ENCODE peak calls at places on chromosomes 4 and X, in six cellular contexts. O, C, P, N, Y and A are unnamed samples.

GRCh38 chr4:89563431-89563830 is 255.8 kb upstream of the GPRIN3 start:
- DNase-seq in O (no peak), N (no peak), Y (no peak), C (no peak), P (no peak), A (no peak)

GRCh38 chrX:16788477-16788876 is 2.2 kb downstream of the TXLNG start:
- DNase-seq in O (no peak), P (no peak), Y (no peak), N (peak; percentile 48), C (peak; percentile 27), A (no peak)

GRCh38 chr4:76951333-76952033 is 1.9 kb downstream of the SEPTIN11 start:
- DNase-seq in C (no peak), Y (no peak), O (no peak), N (no peak), P (no peak), A (no peak)

GRCh38 chr4:139167774-139168444 is 9.1 kb downstream of the ELF2 start:
- DNase-seq in C (no peak), Y (no peak), P (peak; percentile 35), O (peak; percentile 62), N (no peak), A (no peak)

GRCh38 chr4:13543648-13544555 is at the start of gene NKX3-2:
- DNase-seq in O (no peak), Y (no peak), C (no peak), N (no peak), P (no peak), A (no peak)

GRCh38 chr4:52098618-52099017 is 47.5 kb downstream of the SPATA18 start:
- DNase-seq in N (no peak), O (no peak), C (no peak), P (no peak), Y (no peak), A (no peak)

GRCh38 chr4:82050806-82051205 is 323.0 kb downstream of the HNRNPD start:
- DNase-seq in P (no peak), C (no peak), N (no peak), Y (no peak), O (no peak), A (no peak)

GRCh38 chr4:6641971-6642320 is 1.5 kb downstream of the MRFAP1 start:
- DNase-seq in N (no peak), C (no peak), P (no peak), O (no peak), Y (no peak), A (peak; percentile 10)

GRCh38 chr4:6529021-6529420 is 46.0 kb upstream of the MAN2B2 start:
- DNase-seq in N (no peak), C (no peak), Y (no peak), O (no peak), P (no peak), A (no peak)

GRCh38 chr4:6342530-6343293 is 73.1 kb downstream of the WFS1 start:
- DNase-seq in N (peak; percentile 33), P (no peak), C (no peak), Y (no peak), O (peak; percentile 24), A (no peak)

GRCh38 chr4:174394915-174395314 is 111.2 kb downstream of the CEP44 start:
- DNase-seq in O (peak; percentile 53), N (no peak), P (no peak), C (no peak), Y (no peak), A (no peak)

GRCh38 chr4:80058740-80059139 is 14.3 kb downstream of the ANTXR2 start:
- DNase-seq in Y (no peak), N (no peak), P (no peak), C (no peak), O (no peak), A (no peak)

GRCh38 chr4:66574145-66574978 is 904.1 kb upstream of the EPHA5 start:
- DNase-seq in P (no peak), N (no peak), C (no peak), O (peak; percentile 70), Y (no peak), A (no peak)

GRCh38 chrX:15475021-15475420 is 18.1 kb downstream of the PIR start:
- DNase-seq in N (no peak), Y (no peak), P (no peak), C (no peak), O (no peak), A (no peak)

GRCh38 chrX:133580630-133581029 is 165.3 kb upstream of the GPC4 start:
- DNase-seq in N (no peak), C (no peak), P (no peak), O (no peak), Y (no peak), A (no peak)

GRCh38 chrX:48498374-48498809 is 10.4 kb upstream of the PORCN start:
- DNase-seq in N (peak; percentile 55), C (no peak), P (no peak), Y (no peak), O (no peak), A (no peak)

GRCh38 chr4:120922390-120923200 is at the start of gene PRDM5:
- DNase-seq in C (peak; percentile 81), Y (peak; percentile 59), O (peak; percentile 47), P (no peak), N (peak; percentile 61), A (peak; percentile 53)

GRCh38 chr4:106868381-106869035 is 167.6 kb downstream of the DKK2 start:
- DNase-seq in Y (no peak), C (no peak), P (peak; percentile 4), N (no peak), O (no peak), A (no peak)

GRCh38 chr4:106864231-106864630 is 171.9 kb downstream of the DKK2 start:
- DNase-seq in P (no peak), N (no peak), Y (peak; percentile 0), O (no peak), C (no peak), A (no peak)

GRCh38 chr4:106875340-106875739 is 160.8 kb downstream of the DKK2 start:
- DNase-seq in Y (no peak), O (peak; percentile 1), N (no peak), C (no peak), P (no peak), A (no peak)

GRCh38 chr4:106869551-106869950 is 166.6 kb downstream of the DKK2 start:
- DNase-seq in P (no peak), N (no peak), O (no peak), Y (no peak), C (no peak), A (no peak)
- H3K4me1 ChIP-seq in P (peaks cover 10% of the 10 kb centered on the region), N (no peaks in the 10 kb centered on the region), O (no peaks in the 10 kb centered on the region), Y (no peaks in the 10 kb centered on the region), C (no peaks in the 10 kb centered on the region), A (no peaks in the 10 kb centered on the region)

DNA sequence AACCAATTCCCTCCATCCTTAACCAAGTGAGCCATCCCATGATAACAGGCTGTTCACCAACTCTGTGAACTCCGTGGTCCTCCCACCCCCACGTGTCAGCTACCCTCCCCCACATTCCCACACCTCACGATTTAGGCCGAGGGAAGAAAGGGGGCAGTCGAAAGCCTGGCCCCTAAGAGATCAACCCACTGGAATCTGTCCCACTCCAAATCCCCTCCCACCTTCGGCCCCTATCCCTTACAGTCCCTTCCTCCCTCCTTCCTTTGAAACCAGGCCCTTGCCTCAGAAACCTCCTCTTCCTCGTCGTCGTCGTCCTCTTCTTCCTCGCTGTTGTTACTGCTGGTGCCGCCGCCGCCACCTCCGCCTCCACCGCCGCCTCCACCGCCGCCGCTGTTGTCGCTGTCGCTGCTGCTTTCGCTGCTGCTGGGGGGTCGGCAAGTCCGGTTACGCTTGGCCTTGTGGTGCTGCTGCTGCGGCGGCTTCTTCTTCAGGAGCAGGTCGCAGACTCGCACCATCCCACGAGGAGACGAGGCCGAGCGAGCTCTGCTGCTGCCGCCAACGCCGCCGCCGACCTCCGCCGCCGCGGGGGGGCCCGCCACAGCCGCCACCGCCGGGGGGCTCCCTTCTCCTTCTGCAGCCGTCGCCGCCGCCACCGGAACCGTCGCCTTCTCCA is 467 bp downstream of the ANKRD17 start:
- DNase-seq in P (no peak), Y (peak; percentile 20), C (peak; percentile 28), N (no peak), O (peak; percentile 19), A (no peak)
- TF ChIP-seq POLR2A in P (no peak), Y (no peak), C (no peak), N (no peak), O (no peak), A (no peak)

GRCh38 chr4:112859456-112860184 is 189.8 kb upstream of the ANK2 start:
- DNase-seq in C (no peak), Y (no peak), O (no peak), N (no peak), P (no peak), A (no peak)

GRCh38 chr4:112858751-112859150 is 190.7 kb upstream of the ANK2 start:
- DNase-seq in C (no peak), P (no peak), Y (no peak), O (no peak), N (no peak), A (no peak)

GRCh38 chr4:112854420-112854819 is 195.0 kb upstream of the ANK2 start:
- DNase-seq in N (no peak), Y (no peak), C (no peak), P (no peak), O (no peak), A (no peak)

GRCh38 chr4:112855058-112855457 is 194.4 kb upstream of the ANK2 start:
- DNase-seq in N (no peak), P (no peak), C (no peak), O (no peak), Y (no peak), A (no peak)

GRCh38 chr4:112857461-112857860 is 192.0 kb upstream of the ANK2 start:
- DNase-seq in N (no peak), O (peak; percentile 8), P (peak; percentile 48), Y (no peak), C (no peak), A (no peak)
- H3K27ac ChIP-seq in N (no peak overlapping the region), O (no peak overlapping the region), P (no peak overlapping the region), Y (no peak overlapping the region), C (no peak overlapping the region), A (peak overlapping the region; percentile 59)

GRCh38 chr4:4347585-4347984 is 39.3 kb upstream of the NSG1 start:
- DNase-seq in N (no peak), P (no peak), Y (no peak), C (no peak), O (no peak), A (no peak)

GRCh38 chr4:4343038-4343437 is 43.9 kb upstream of the NSG1 start:
- DNase-seq in N (no peak), Y (no peak), O (no peak), C (no peak), P (no peak), A (no peak)

GRCh38 chr4:4341861-4342650 is 44.8 kb upstream of the NSG1 start:
- DNase-seq in O (no peak), N (no peak), C (no peak), Y (no peak), P (no peak), A (no peak)

GRCh38 chr4:4349902-4350301 is 37.0 kb upstream of the NSG1 start:
- DNase-seq in P (no peak), O (no peak), Y (no peak), C (no peak), N (no peak), A (no peak)

DNA sequence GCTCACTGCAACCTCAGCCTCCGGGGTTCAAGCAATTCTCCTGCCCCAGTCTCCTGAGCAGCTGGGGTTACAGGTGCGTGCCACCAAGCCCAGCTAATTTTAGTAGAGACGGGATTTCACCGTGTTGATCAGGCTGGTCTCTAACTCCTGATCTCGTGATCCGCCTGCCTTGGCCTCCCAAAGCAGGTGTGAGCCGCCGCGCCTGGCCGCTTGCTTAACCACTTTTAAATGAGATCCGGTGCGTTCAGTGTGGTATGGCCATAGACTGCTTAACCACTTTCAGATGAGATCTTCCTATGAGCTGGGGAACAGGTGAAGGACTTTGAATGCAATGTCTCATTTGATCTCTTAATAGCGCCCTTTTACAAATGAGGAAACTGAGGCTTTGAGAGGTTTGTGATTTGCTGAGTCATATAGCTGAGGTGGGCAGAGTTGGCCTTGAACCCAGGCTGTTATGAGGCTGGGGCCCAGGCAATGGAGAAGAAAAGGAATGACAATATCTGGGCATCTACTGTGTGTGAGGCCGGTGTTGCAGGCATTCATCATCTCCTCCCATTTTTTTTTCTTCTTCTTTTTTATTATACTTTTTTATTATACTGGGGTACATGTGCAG is 41.9 kb upstream of the NSG1 start:
- DNase-seq in O (no peak), Y (no peak), P (no peak), C (no peak), N (no peak), A (no peak)
- H3K4me1 ChIP-seq in O (no peaks in the 10 kb centered on the region), Y (no peaks in the 10 kb centered on the region), P (no peaks in the 10 kb centered on the region), C (peaks cover under 1% of the 10 kb centered on the region), N (no peaks in the 10 kb centered on the region), A (no peaks in the 10 kb centered on the region)